ENCODE peak calls at places on chromosomes 7 and 10, in nine cellular contexts. One of them, this sample, is unnamed.

GRCh38 chr7:5694221-5694754 is 87.2 kb downstream of the RNF216 start:
- DNase-seq in T-helper 17 cell: no peak
- DNase-seq in adrenal gland: no peak
- DNase-seq in H54: peak
- DNase-seq in LoVo: no peak
- DNase-seq in GM03348: peak
- DNase-seq in AG09309: peak
- DNase-seq in kidney glomerular epithelial cell: peak
- DNase-seq in activated CD4-positive, alpha-beta T cell treated with anti-CD3 and anti-CD28 coated beads for 48 hours: no peak
- DNase-seq in this sample: peak

GRCh38 chr7:148435715-148436114 is 154.9 kb upstream of the C7orf33 start:
- DNase-seq in T-helper 17 cell: no peak
- DNase-seq in adrenal gland: no peak
- DNase-seq in H54: no peak
- DNase-seq in LoVo: no peak
- DNase-seq in GM03348: no peak
- DNase-seq in AG09309: no peak
- DNase-seq in kidney glomerular epithelial cell: no peak
- DNase-seq in activated CD4-positive, alpha-beta T cell treated with anti-CD3 and anti-CD28 coated beads for 48 hours: no peak
- DNase-seq in this sample: no peak

GRCh38 chr7:20647908-20648776 is 32.7 kb downstream of the ABCB5 start:
- DNase-seq in T-helper 17 cell: no peak
- DNase-seq in adrenal gland: no peak
- DNase-seq in H54: peak
- DNase-seq in LoVo: peak
- DNase-seq in GM03348: no peak
- DNase-seq in AG09309: no peak
- DNase-seq in kidney glomerular epithelial cell: peak
- DNase-seq in activated CD4-positive, alpha-beta T cell treated with anti-CD3 and anti-CD28 coated beads for 48 hours: no peak
- DNase-seq in this sample: no peak

GRCh38 chr7:17326378-17326777 is 27.9 kb downstream of the AHR start:
- DNase-seq in T-helper 17 cell: no peak
- DNase-seq in adrenal gland: no peak
- DNase-seq in H54: no peak
- DNase-seq in LoVo: no peak
- DNase-seq in GM03348: no peak
- DNase-seq in AG09309: no peak
- DNase-seq in kidney glomerular epithelial cell: no peak
- DNase-seq in activated CD4-positive, alpha-beta T cell treated with anti-CD3 and anti-CD28 coated beads for 48 hours: no peak
- DNase-seq in this sample: no peak

GRCh38 chr10:118340486-118340885 is 1.6 kb downstream of the FAM204A start:
- DNase-seq in T-helper 17 cell: no peak
- DNase-seq in adrenal gland: no peak
- DNase-seq in H54: no peak
- DNase-seq in LoVo: no peak
- DNase-seq in GM03348: no peak
- DNase-seq in AG09309: no peak
- DNase-seq in kidney glomerular epithelial cell: no peak
- DNase-seq in activated CD4-positive, alpha-beta T cell treated with anti-CD3 and anti-CD28 coated beads for 48 hours: no peak
- DNase-seq in this sample: no peak

GRCh38 chr7:117716707-117717294 is 156.4 kb downstream of the CTTNBP2 start:
- DNase-seq in T-helper 17 cell: no peak
- DNase-seq in adrenal gland: no peak
- DNase-seq in H54: no peak
- DNase-seq in LoVo: no peak
- DNase-seq in GM03348: no peak
- DNase-seq in AG09309: no peak
- DNase-seq in kidney glomerular epithelial cell: peak
- DNase-seq in activated CD4-positive, alpha-beta T cell treated with anti-CD3 and anti-CD28 coated beads for 48 hours: no peak
- DNase-seq in this sample: no peak

GRCh38 chr7:101563933-101564777 is 64.9 kb downstream of the MYL10 start:
- DNase-seq in T-helper 17 cell: no peak
- DNase-seq in adrenal gland: no peak
- DNase-seq in H54: no peak
- DNase-seq in LoVo: no peak
- DNase-seq in GM03348: no peak
- DNase-seq in AG09309: no peak
- DNase-seq in kidney glomerular epithelial cell: no peak
- DNase-seq in activated CD4-positive, alpha-beta T cell treated with anti-CD3 and anti-CD28 coated beads for 48 hours: no peak
- DNase-seq in this sample: no peak

GRCh38 chr10:114294549-114294948 is 55.5 kb downstream of the VWA2 start:
- DNase-seq in T-helper 17 cell: no peak
- DNase-seq in adrenal gland: no peak
- DNase-seq in H54: no peak
- DNase-seq in LoVo: no peak
- DNase-seq in GM03348: no peak
- DNase-seq in AG09309: no peak
- DNase-seq in kidney glomerular epithelial cell: no peak
- DNase-seq in activated CD4-positive, alpha-beta T cell treated with anti-CD3 and anti-CD28 coated beads for 48 hours: no peak
- DNase-seq in this sample: no peak

GRCh38 chr10:20596065-20596760 is 300.9 kb downstream of the NEBL start:
- DNase-seq in T-helper 17 cell: no peak
- DNase-seq in adrenal gland: no peak
- DNase-seq in H54: no peak
- DNase-seq in LoVo: no peak
- DNase-seq in GM03348: no peak
- DNase-seq in AG09309: no peak
- DNase-seq in kidney glomerular epithelial cell: peak
- DNase-seq in activated CD4-positive, alpha-beta T cell treated with anti-CD3 and anti-CD28 coated beads for 48 hours: no peak
- DNase-seq in this sample: no peak

GRCh38 chr10:133357293-133358151 is at the start of gene FUOM:
- DNase-seq in T-helper 17 cell: peak
- DNase-seq in adrenal gland: peak
- DNase-seq in H54: no peak
- DNase-seq in LoVo: peak
- DNase-seq in GM03348: peak
- DNase-seq in AG09309: no peak
- DNase-seq in kidney glomerular epithelial cell: peak
- DNase-seq in activated CD4-positive, alpha-beta T cell treated with anti-CD3 and anti-CD28 coated beads for 48 hours: peak
- DNase-seq in this sample: no peak

GRCh38 chr10:129764901-129765663 is 199.0 kb downstream of the EBF3 start:
- DNase-seq in T-helper 17 cell: no peak
- DNase-seq in adrenal gland: peak
- DNase-seq in H54: no peak
- DNase-seq in LoVo: no peak
- DNase-seq in GM03348: no peak
- DNase-seq in AG09309: no peak
- DNase-seq in kidney glomerular epithelial cell: no peak
- DNase-seq in activated CD4-positive, alpha-beta T cell treated with anti-CD3 and anti-CD28 coated beads for 48 hours: no peak
- DNase-seq in this sample: no peak

GRCh38 chr7:155979994-155980393 is 167.7 kb upstream of the SHH start:
- DNase-seq in T-helper 17 cell: no peak
- DNase-seq in adrenal gland: peak
- DNase-seq in H54: no peak
- DNase-seq in LoVo: no peak
- DNase-seq in GM03348: no peak
- DNase-seq in AG09309: no peak
- DNase-seq in kidney glomerular epithelial cell: no peak
- DNase-seq in activated CD4-positive, alpha-beta T cell treated with anti-CD3 and anti-CD28 coated beads for 48 hours: no peak
- DNase-seq in this sample: no peak

GRCh38 chr7:4144171-4144701 is 537.9 kb upstream of the FOXK1 start:
- DNase-seq in T-helper 17 cell: no peak
- DNase-seq in adrenal gland: no peak
- DNase-seq in H54: no peak
- DNase-seq in LoVo: no peak
- DNase-seq in GM03348: no peak
- DNase-seq in AG09309: no peak
- DNase-seq in kidney glomerular epithelial cell: no peak
- DNase-seq in activated CD4-positive, alpha-beta T cell treated with anti-CD3 and anti-CD28 coated beads for 48 hours: no peak
- DNase-seq in this sample: no peak

GRCh38 chr10:971613-972012 is 16.6 kb upstream of the GTPBP4 start:
- DNase-seq in T-helper 17 cell: no peak
- DNase-seq in adrenal gland: no peak
- DNase-seq in H54: no peak
- DNase-seq in LoVo: no peak
- DNase-seq in GM03348: no peak
- DNase-seq in AG09309: no peak
- DNase-seq in kidney glomerular epithelial cell: no peak
- DNase-seq in activated CD4-positive, alpha-beta T cell treated with anti-CD3 and anti-CD28 coated beads for 48 hours: no peak
- DNase-seq in this sample: no peak

This sample was measured in HFFc6.